ENCODE peak calls at places on chromosomes 7 and 10, in nine cellular contexts. L is EH; C is activated T-helper 9 cell treated with anti-CD3 and anti-CD28 coated beads, Interleukin-2, amount 50 U/mL, for 16 hours; K is effector memory CD4-positive, alpha-beta T cell; H is T-helper 9 cell; I is heart right ventricle; R is NCI-H774; Z is NT2/D1; Q is adrenal gland. T is an unnamed sample.

GRCh38 chr10:6213257-6213905 is 10.6 kb downstream of the PFKFB3 start:
- DNase-seq in L (no peak), Z (no peak), K (no peak), I (no peak), R (no peak), C (no peak), Q (no peak), H (no peak), T (no peak)

GRCh38 chr10:3468919-3469638 is 296.5 kb upstream of the PITRM1 start:
- DNase-seq in C (no peak), H (no peak), K (no peak), L (peak), I (peak), Z (no peak), R (no peak), Q (peak), T (no peak)

GRCh38 chr10:29811751-29812427 is 177.1 kb upstream of the SVIL start:
- DNase-seq in I (no peak), H (no peak), Z (no peak), C (no peak), Q (peak), R (peak), K (no peak), L (peak), T (peak)

GRCh38 chr7:74554178-74554577 is 100.5 kb downstream of the GTF2IRD1 start:
- DNase-seq in H (no peak), Z (no peak), L (no peak), C (no peak), Q (no peak), I (no peak), R (no peak), K (no peak), T (no peak)

GRCh38 chr10:31697271-31698168 is 231.1 kb downstream of the ARHGAP12 start:
- DNase-seq in C (no peak), L (peak), K (no peak), H (no peak), Q (peak), R (peak), Z (no peak), I (peak), T (no peak)

GRCh38 chr10:124874-125273 is 10.4 kb upstream of the ZMYND11 start:
- DNase-seq in K (no peak), Q (no peak), H (no peak), Z (no peak), C (no peak), L (no peak), R (no peak), I (no peak), T (no peak)

GRCh38 chr7:127717502-127718125 is 65.6 kb downstream of the SND1 start:
- DNase-seq in I (no peak), L (peak), K (no peak), C (no peak), Z (no peak), Q (no peak), H (no peak), R (no peak), T (no peak)

GRCh38 chr10:109933984-109934565 is 10.8 kb upstream of the XPNPEP1 start:
- DNase-seq in I (no peak), L (peak), C (no peak), Z (peak), Q (no peak), R (no peak), K (peak), H (no peak), T (peak)

GRCh38 chr10:24208661-24209420 is at the start of gene KIAA1217:
- DNase-seq in L (peak), R (no peak), I (peak), K (no peak), H (no peak), C (no peak), Q (peak), Z (no peak), T (no peak)

GRCh38 chr10:105586451-105587098 is 945.5 kb downstream of the SORCS3 start:
- DNase-seq in I (no peak), L (peak), K (no peak), H (no peak), Z (no peak), R (no peak), Q (no peak), C (no peak), T (no peak)

GRCh38 chr7:150432915-150433892 is 17.2 kb upstream of the GIMAP8 start:
- DNase-seq in C (no peak), Q (peak), R (no peak), Z (no peak), H (no peak), K (no peak), L (no peak), I (no peak), T (no peak)

GRCh38 chr10:22913474-22914092 is 14.3 kb upstream of the ARMC3 start:
- DNase-seq in C (no peak), K (no peak), L (no peak), I (no peak), R (no peak), Z (no peak), Q (no peak), H (no peak), T (no peak)